ENCODE peak calls at places on chromosomes 12 and 14, in ten cellular contexts. L, J, X, M, H, K, W, G, Q and P are unnamed samples.

GRCh38 chr12:128021561-128021960 is 245.4 kb upstream of the TMEM132C start:
- DNase-seq in L (no peak), J (no peak), X (no peak), M (no peak), H (no peak), K (no peak), W (no peak), G (no peak), Q (no peak), P (no peak)

GRCh38 chr12:103556890-103557667 is 30.0 kb upstream of the STAB2 start:
- DNase-seq in L (no peak), J (no peak), X (no peak), M (no peak), H (no peak), K (no peak), W (peak), G (no peak), Q (no peak), P (no peak)

GRCh38 chr12:90287585-90287984 is 578.9 kb upstream of the ATP2B1 start:
- DNase-seq in L (no peak), J (no peak), X (no peak), M (no peak), H (peak), K (no peak), W (no peak), G (no peak), Q (no peak), P (no peak)

GRCh38 chr12:68406134-68406576 is 74.0 kb upstream of the MDM1 start:
- DNase-seq in L (no peak), J (no peak), X (peak), M (peak), H (peak), K (peak), W (peak), G (peak), Q (peak), P (peak)

GRCh38 chr12:32666510-32666909 is 12.6 kb upstream of the DNM1L start:
- DNase-seq in L (no peak), J (no peak), X (no peak), M (no peak), H (peak), K (no peak), W (no peak), G (no peak), Q (no peak), P (no peak)

GRCh38 chr12:129700036-129700435 is 203.8 kb downstream of the TMEM132D start:
- DNase-seq in L (no peak), J (no peak), X (no peak), M (no peak), H (no peak), K (no peak), W (no peak), G (no peak), Q (no peak), P (no peak)

GRCh38 chr14:49950275-49951250 is 57.7 kb downstream of the ARF6 start:
- DNase-seq in L (no peak), J (no peak), X (peak), M (no peak), H (no peak), K (peak), W (no peak), G (no peak), Q (no peak), P (no peak)

GRCh38 chr14:63614964-63615363 is 26.7 kb downstream of the WDR89 start:
- DNase-seq in L (no peak), J (no peak), X (no peak), M (no peak), H (peak), K (no peak), W (no peak), G (no peak), Q (no peak), P (no peak)

GRCh38 chr14:56810850-56811595 is 744 bp upstream of the OTX2 start:
- DNase-seq in L (no peak), J (no peak), X (no peak), M (no peak), H (no peak), K (no peak), W (no peak), G (no peak), Q (no peak), P (no peak)

GRCh38 chr12:115004469-115005146 is 320.6 kb upstream of the TBX3 start:
- DNase-seq in L (no peak), J (no peak), X (no peak), M (no peak), H (peak), K (no peak), W (no peak), G (no peak), Q (no peak), P (no peak)

GRCh38 chr12:177980-178714 is 35.8 kb downstream of the SLC6A12 start:
- DNase-seq in L (no peak), J (no peak), X (no peak), M (no peak), H (no peak), K (no peak), W (no peak), G (no peak), Q (no peak), P (no peak)

GRCh38 chr14:53793790-53794560 is 162.7 kb downstream of the BMP4 start:
- DNase-seq in L (no peak), J (no peak), X (no peak), M (no peak), H (peak), K (no peak), W (no peak), G (no peak), Q (no peak), P (peak)

GRCh38 chr12:88450130-88450529 is 130.1 kb downstream of the KITLG start:
- DNase-seq in L (no peak), J (no peak), X (no peak), M (no peak), H (no peak), K (no peak), W (no peak), G (no peak), Q (no peak), P (no peak)

GRCh38 chr14:100322138-100322957 is 791 bp upstream of the SLC25A47 start:
- DNase-seq in L (no peak), J (no peak), X (no peak), M (no peak), H (no peak), K (no peak), W (no peak), G (no peak), Q (no peak), P (no peak)

GRCh38 chr14:103628221-103628683 is 759 bp upstream of the KLC1 start:
- DNase-seq in L (no peak), J (peak), X (peak), M (peak), H (peak), K (peak), W (peak), G (peak), Q (peak), P (peak)

GRCh38 chr12:114687269-114687605 is 3.3 kb upstream of the TBX3 start:
- DNase-seq in L (no peak), J (no peak), X (no peak), M (no peak), H (no peak), K (no peak), W (no peak), G (no peak), Q (no peak), P (no peak)

GRCh38 chr12:66699738-66700482 is 21.0 kb upstream of the GRIP1 start:
- DNase-seq in L (no peak), J (no peak), X (no peak), M (no peak), H (no peak), K (no peak), W (no peak), G (no peak), Q (no peak), P (no peak)

GRCh38 chr12:81470923-81471322 is 288.2 kb downstream of the PPFIA2 start:
- DNase-seq in L (no peak), J (no peak), X (no peak), M (no peak), H (no peak), K (no peak), W (no peak), G (no peak), Q (no peak), P (no peak)

GRCh38 chr14:65872536-65872935 is 460.0 kb downstream of the FUT8 start:
- DNase-seq in L (no peak), J (no peak), X (no peak), M (no peak), H (no peak), K (no peak), W (no peak), G (no peak), Q (no peak), P (no peak)

GRCh38 chr12:96040305-96041133 is 5.1 kb upstream of the LTA4H start:
- DNase-seq in L (no peak), J (no peak), X (no peak), M (no peak), H (no peak), K (no peak), W (no peak), G (no peak), Q (no peak), P (no peak)

GRCh38 chr12:132954471-132955048 is 1.5 kb downstream of the ZNF605 start:
- DNase-seq in L (no peak), J (no peak), X (no peak), M (no peak), H (no peak), K (no peak), W (no peak), G (no peak), Q (no peak), P (no peak)
- H3K4me3 ChIP-seq in L (no peak), J (no peak), X (peak), M (peak), H (peak), K (peak), W (peak), G (peak), Q (peak), P (peak)

DNA sequence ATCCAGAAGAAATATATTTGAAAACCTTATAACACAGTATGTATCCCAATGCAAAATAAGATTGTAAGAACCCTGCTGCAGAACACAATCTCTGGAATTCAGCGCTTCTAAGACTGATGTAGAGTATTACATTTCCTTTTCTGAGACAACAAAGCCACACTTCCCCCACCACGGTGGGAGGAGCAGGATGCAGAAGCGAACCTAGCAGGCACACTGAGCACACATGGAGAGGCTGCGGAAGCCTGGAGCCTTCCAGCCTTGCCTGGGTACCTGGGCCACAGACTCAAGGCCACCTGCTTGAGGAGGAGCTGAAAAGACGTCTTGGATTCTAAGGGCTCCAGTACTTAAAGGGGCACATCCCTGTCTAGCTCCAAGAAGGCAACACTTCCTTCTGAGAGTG is 46.4 kb downstream of the TCHP start:
- DNase-seq in L (no peak), J (no peak), X (no peak), M (peak), H (no peak), K (no peak), W (no peak), G (no peak), Q (no peak), P (no peak)
- H3K27ac ChIP-seq in L (no peak), J (no peak), X (no peak), M (peak), H (peak), K (peak), W (peak), G (no peak), Q (peak), P (peak)

GRCh38 chr14:68145036-68145435 is 325.5 kb downstream of the RAD51B start:
- DNase-seq in L (no peak), J (no peak), X (no peak), M (no peak), H (no peak), K (no peak), W (no peak), G (no peak), Q (no peak), P (no peak)
- TF ChIP-seq CTCF in L (no peak), J (no peak), X (no peak), M (no peak), H (no peak), K (no peak), W (no peak), G (no peak), Q (no peak), P (no peak)

DNA sequence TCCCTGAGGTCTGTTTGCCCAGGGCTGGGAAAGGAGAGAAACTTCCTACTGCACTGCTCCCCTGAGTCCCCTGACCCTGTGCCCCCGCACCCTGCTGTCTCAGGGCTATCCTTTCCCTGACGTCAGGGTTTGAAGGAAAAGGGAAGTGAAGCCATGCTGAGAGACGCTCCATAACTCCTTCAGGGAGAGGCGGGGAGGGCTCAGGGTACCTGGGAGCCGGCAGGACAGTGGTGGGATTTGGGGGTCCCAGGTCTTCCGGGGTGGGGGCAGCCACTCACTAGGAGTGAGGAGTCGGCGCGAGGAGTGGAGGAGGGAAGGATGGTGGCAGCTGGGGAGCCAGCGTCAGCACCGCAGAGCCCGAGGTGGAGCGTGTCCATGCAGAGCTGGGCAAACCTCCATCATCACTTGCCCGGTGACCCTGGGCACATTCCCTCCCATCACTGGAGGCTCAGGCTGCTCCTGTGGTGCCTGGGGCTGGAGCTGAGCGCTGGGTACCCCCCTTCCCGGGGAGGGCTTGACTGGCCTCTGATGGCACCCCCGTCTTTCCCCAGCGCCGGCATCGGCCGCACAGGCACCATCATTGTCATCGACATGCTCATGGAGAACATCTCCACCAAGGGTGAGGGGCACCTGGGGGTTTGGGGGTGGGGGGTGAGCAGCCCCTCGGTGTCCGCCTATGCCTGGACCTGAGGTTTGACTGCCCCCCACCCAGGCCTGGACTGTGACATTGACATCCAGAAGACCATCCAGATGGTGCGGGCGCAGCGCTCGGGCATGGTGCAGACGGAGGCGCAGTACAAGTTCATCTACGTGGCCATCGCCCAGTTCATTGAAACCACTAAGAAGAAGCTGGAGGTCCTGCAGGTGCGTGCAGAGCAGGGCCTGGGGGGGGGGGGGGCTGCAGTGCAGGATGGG is 8.5 kb downstream of the PTPN6 start:
- DNase-seq in L (no peak), J (no peak), X (no peak), M (peak), H (no peak), K (no peak), W (no peak), G (no peak), Q (no peak), P (peak)
- H3K4me3 ChIP-seq in L (peak), J (peak), X (no peak), M (peak), H (no peak), K (no peak), W (no peak), G (no peak), Q (no peak), P (peak)

GRCh38 chr12:124358572-124358971 is 63.7 kb downstream of the RFLNA start:
- DNase-seq in L (no peak), J (no peak), X (no peak), M (no peak), H (no peak), K (no peak), W (no peak), G (no peak), Q (no peak), P (no peak)
- H3K27ac ChIP-seq in L (no peak), J (no peak), X (no peak), M (peak), H (no peak), K (peak), W (peak), G (no peak), Q (no peak), P (peak)

GRCh38 chr14:28294834-28295440 is 471.6 kb upstream of the FOXG1 start:
- DNase-seq in L (no peak), J (peak), X (peak), M (no peak), H (peak), K (no peak), W (no peak), G (peak), Q (no peak), P (no peak)
- TF ChIP-seq CTCF in L (no peak), J (no peak), X (peak), M (no peak), H (no peak), K (no peak), W (no peak), G (peak), Q (no peak), P (no peak)

DNA sequence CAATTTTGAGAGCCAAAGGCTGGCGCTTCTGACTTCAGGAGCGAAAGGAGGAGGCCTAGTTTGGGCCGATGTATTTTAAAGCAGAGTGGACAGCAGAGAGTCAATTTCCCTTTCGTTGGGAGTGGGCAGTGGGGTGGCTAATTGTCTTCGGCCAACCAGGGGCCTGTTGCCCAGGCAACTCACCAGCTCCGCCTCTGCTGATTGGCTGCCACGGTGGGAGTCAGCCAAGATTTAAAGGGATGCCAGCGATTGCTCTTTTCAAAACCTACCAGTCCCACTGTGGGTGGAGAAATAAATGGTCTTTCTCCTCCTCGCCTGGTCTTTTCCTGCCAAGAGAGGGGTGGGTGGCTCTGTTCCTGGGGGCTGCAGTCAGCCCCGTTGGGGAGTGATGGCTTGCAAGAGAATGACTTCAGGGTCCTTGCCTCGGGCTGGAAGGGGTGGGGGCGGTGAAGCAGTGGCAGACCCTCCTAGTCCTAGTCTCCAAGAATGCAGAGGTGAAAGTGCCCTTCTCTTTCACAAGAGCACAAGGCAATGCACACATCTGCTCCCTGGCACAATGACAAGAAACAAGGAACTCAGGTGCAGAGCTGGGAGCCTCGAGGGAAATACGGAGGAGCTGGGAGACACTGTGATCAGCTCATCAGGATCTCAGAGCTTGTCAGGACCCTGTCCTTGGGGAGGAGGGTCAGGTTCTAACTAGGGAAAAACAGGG is 37.7 kb downstream of the RASAL1 start:
- DNase-seq in L (no peak), J (no peak), X (no peak), M (peak), H (no peak), K (no peak), W (no peak), G (peak), Q (no peak), P (peak)
- H3K4me3 ChIP-seq in L (no peak), J (no peak), X (no peak), M (no peak), H (no peak), K (peak), W (no peak), G (peak), Q (no peak), P (no peak)